ENCODE peak calls at places on chromosome 13, in eight cellular contexts. L is mesenchymal stem cell, B is H1, V is HepG2, M is fibroblast of lung, W is HCT116, C is neural progenitor cell, R is PC-3. S is an unnamed sample. For H3K36me3, the result is how much of the 10 kb centered on the place peaks cover.

GRCh38 chr13:40608308-40608707 is 58.1 kb downstream of the FOXO1 start:
- DNase-seq in L (no peak), B (no peak), V (no peak), M (no peak), W (no peak), C (no peak), R (no peak), S (no peak)

GRCh38 chr13:36341718-36342117 is 4.5 kb downstream of the SPART start:
- DNase-seq in L (peak), B (no peak), V (no peak), M (peak), W (no peak), C (no peak), R (peak), S (no peak)

GRCh38 chr13:101695870-101696516 is 243.5 kb downstream of the ITGBL1 start:
- DNase-seq in L (no peak), B (no peak), V (no peak), M (no peak), W (no peak), C (no peak), R (no peak), S (no peak)

GRCh38 chr13:28425796-28426195 is 69.1 kb downstream of the FLT1 start:
- DNase-seq in L (peak), B (no peak), V (no peak), M (no peak), W (no peak), C (no peak), R (no peak), S (no peak)

GRCh38 chr13:113122571-113123225 is at the start of gene F10:
- DNase-seq in L (peak), B (no peak), V (peak), M (peak), W (peak), C (peak), R (no peak), S (no peak)

GRCh38 chr13:27868639-27869435 is 51.0 kb upstream of the PDX1 start:
- DNase-seq in L (peak), B (no peak), V (no peak), M (peak), W (peak), C (peak), R (peak), S (peak)

GRCh38 chr13:91312324-91312723 is 35.2 kb upstream of the MIR17HG start:
- DNase-seq in L (no peak), B (no peak), V (no peak), M (no peak), W (no peak), C (no peak), R (no peak), S (no peak)

GRCh38 chr13:20991741-20992520 is 69.5 kb downstream of the LATS2 start:
- DNase-seq in L (no peak), B (no peak), V (no peak), M (no peak), W (no peak), C (no peak), R (no peak), S (no peak)

GRCh38 chr13:30847697-30848307 is 58.3 kb upstream of the MEDAG start:
- DNase-seq in L (peak), B (no peak), V (no peak), M (peak), W (no peak), C (no peak), R (no peak), S (no peak)

DNA sequence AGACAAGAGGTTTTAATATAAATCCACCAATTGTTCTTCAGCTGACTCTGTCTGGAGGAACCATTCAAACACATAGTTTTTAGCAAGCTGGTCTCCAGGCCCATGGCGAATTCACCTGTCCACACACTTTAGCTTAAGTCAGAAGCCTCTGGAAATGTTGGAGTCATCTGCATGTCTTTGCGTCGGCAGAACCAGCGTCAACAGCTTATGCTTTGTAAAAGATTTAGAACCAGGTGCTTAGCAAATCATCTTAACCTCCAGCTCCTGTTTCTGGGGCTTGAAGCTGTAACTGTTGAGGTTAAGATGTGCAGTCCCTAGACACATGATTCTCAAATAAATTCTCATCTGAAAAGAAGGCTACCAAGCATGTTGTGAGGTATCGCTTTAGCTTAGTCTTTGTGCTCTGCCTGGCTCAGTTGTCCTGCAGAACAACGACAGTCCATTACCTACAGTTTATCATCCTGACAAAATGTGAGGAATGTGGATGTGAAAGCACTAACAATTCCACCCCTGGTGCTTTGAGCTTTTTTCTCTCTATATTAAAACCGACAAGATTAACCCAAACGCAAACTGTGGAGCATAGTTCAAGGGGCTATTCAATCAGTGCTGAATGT is 4.4 kb downstream of the EFNB2 start:
- DNase-seq in L (no peak), B (no peak), V (no peak), M (no peak), W (no peak), C (peak), R (peak), S (no peak)
- H3K4me2 ChIP-seq in L (no peak), B (peak), V (no peak), M (peak), W (no peak), C (peak), R (peak), S (no peak)

GRCh38 chr13:45007823-45008222 is 18.5 kb downstream of the GPALPP1 start:
- DNase-seq in L (no peak), B (no peak), V (no peak), M (no peak), W (no peak), C (no peak), R (no peak), S (no peak)
- H3K36me3 ChIP-seq in L (under half), B (under half), V (under half), M (under half), W (under half), C (under half), R (under half), S (under half)

GRCh38 chr13:61123533-61124269 is 291.9 kb downstream of the PCDH20 start:
- DNase-seq in L (no peak), B (no peak), V (no peak), M (no peak), W (no peak), C (peak), R (no peak), S (no peak)
- H3K9ac ChIP-seq in L (no peak), B (no peak), V (no peak), M (no peak), W (no peak), C (no peak), R (no peak), S (no peak)

GRCh38 chr13:110152351-110152750 is 154.6 kb downstream of the COL4A1 start:
- DNase-seq in L (no peak), B (no peak), V (no peak), M (no peak), W (no peak), C (no peak), R (no peak), S (no peak)

GRCh38 chr13:110150384-110151091 is 156.4 kb downstream of the COL4A1 start:
- DNase-seq in L (no peak), B (no peak), V (no peak), M (peak), W (no peak), C (no peak), R (peak), S (no peak)

GRCh38 chr13:110154370-110155031 is 152.5 kb downstream of the COL4A1 start:
- DNase-seq in L (no peak), B (no peak), V (no peak), M (no peak), W (no peak), C (no peak), R (no peak), S (no peak)

DNA sequence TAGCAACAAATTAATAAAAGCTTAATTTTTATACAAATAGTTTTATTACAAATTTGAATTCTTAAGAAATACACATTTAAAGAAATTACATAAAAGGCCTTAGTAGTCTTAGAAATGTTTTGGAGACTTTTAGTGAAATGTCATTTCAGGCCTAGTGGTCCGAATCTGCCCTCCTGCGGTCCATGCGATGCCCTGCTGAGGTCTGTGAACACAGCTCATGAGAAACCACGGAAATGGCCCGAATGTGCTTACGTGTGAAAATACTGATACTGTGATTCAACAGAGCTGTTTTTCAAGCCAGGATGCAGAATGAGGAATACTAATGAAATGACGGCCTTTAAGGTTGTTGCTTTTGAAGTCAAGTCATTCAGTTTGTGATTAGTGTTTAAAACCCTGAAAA is 157.9 kb downstream of the COL4A1 start:
- DNase-seq in L (no peak), B (no peak), V (no peak), M (no peak), W (no peak), C (no peak), R (no peak), S (no peak)
- H3K4me2 ChIP-seq in L (no peak), B (no peak), V (no peak), M (no peak), W (no peak), C (no peak), R (no peak), S (no peak)

S was measured in Karpas-422.